ENCODE peak calls at places on chromosomes 12 and 14, in nine cellular contexts. X is neural crest cell; I is CD4-positive, alpha-beta memory T cell; W is GM04503; P is activated CD4-positive, alpha-beta T cell treated with anti-CD3 and anti-CD28 coated beads, Interleukin-2, amount 50 U/mL, for 48 hours; F is HT-29; E is NCI-H1105 treated with DMSO at 0.1 percent for 48 hours; K is endodermal cell; H is aorta. S is an unnamed sample.

GRCh38 chr12:79776111-79776510 is 85.3 kb upstream of the PAWR start:
- DNase-seq in K (no peak), I (no peak), H (no peak), W (no peak), P (no peak), F (no peak), E (no peak), X (no peak), S (peak; percentile 52)

GRCh38 chr12:119807380-119807779 is 69.7 kb downstream of the CIT start:
- DNase-seq in K (no peak), I (no peak), W (no peak), E (peak; percentile 51), P (no peak), X (no peak), H (no peak), F (peak; percentile 3), S (no peak)

GRCh38 chr14:103142031-103142430 is 18.8 kb downstream of the TNFAIP2 start:
- DNase-seq in I (no peak), P (no peak), E (no peak), X (no peak), F (no peak), H (no peak), K (no peak), W (no peak), S (no peak)

GRCh38 chr12:9364224-9365176 is 156.3 kb upstream of the PZP start:
- DNase-seq in F (no peak), E (no peak), W (no peak), H (no peak), X (no peak), I (peak; percentile 27), P (peak; percentile 44), K (peak; percentile 93), S (peak; percentile 99)

GRCh38 chr14:72521968-72522741 is 371.7 kb downstream of the DPF3 start:
- DNase-seq in I (no peak), P (no peak), F (no peak), H (no peak), W (no peak), X (no peak), E (no peak), K (no peak), S (no peak)

GRCh38 chr14:72416892-72417291 is 477.0 kb downstream of the DPF3 start:
- DNase-seq in I (no peak), F (peak; percentile 9), P (no peak), H (no peak), K (peak; percentile 57), X (no peak), E (peak; percentile 10), W (no peak), S (no peak)

GRCh38 chr14:104985675-104986486 is at the start of gene CLBA1:
- DNase-seq in F (peak; percentile 84), W (peak; percentile 44), X (peak; percentile 73), I (peak; percentile 90), P (peak; percentile 84), K (peak; percentile 94), H (peak; percentile 93), E (peak; percentile 84), S (peak; percentile 90)

GRCh38 chr14:63770187-63770807 is 42.4 kb upstream of the SGPP1 start:
- DNase-seq in F (peak; percentile 59), H (no peak), E (no peak), P (peak; percentile 32), K (peak; percentile 68), I (peak; percentile 59), X (peak; percentile 19), W (no peak), S (peak; percentile 40)

GRCh38 chr12:6277982-6278438 is 32.5 kb upstream of the PLEKHG6 start:
- DNase-seq in P (peak; percentile 56), K (no peak), E (no peak), H (no peak), W (no peak), I (no peak), F (peak; percentile 82), X (no peak), S (peak; percentile 85)

GRCh38 chr14:94400454-94400853 is 12.1 kb upstream of the SERPINA1 start:
- DNase-seq in K (no peak), X (no peak), H (no peak), E (no peak), F (no peak), I (no peak), P (no peak), W (no peak), S (no peak)

GRCh38 chr12:65602579-65603295 is 221.5 kb upstream of the HMGA2 start:
- DNase-seq in E (peak; percentile 39), P (peak; percentile 50), K (peak; percentile 93), W (peak; percentile 63), F (peak; percentile 92), X (peak; percentile 77), H (peak; percentile 84), I (no peak), S (peak; percentile 94)

GRCh38 chr12:14949631-14950030 is 11.3 kb upstream of the ERP27 start:
- DNase-seq in E (no peak), I (no peak), H (no peak), P (no peak), W (no peak), K (no peak), X (no peak), F (no peak), S (no peak)